ENCODE peak calls at places on chromosomes 4 and X, in four cellular contexts. One of them, this sample, is unnamed.

GRCh38 chrX:39201305-39201990 is 400.2 kb downstream of the MID1IP1 start:
- DNase-seq in GM23248: peak; percentile 15
- DNase-seq in neural progenitor cell: no peak
- DNase-seq in MM.1S: no peak
- DNase-seq in this sample: no peak

GRCh38 chr4:145954924-145955339 is 16.3 kb upstream of the ZNF827 start:
- DNase-seq in GM23248: peak; percentile 80
- DNase-seq in neural progenitor cell: no peak
- DNase-seq in MM.1S: no peak
- DNase-seq in this sample: peak; percentile 99

GRCh38 chrX:20274121-20274520 is 7.4 kb upstream of the RPS6KA3 start:
- DNase-seq in GM23248: peak; percentile 24
- DNase-seq in neural progenitor cell: no peak
- DNase-seq in MM.1S: no peak
- DNase-seq in this sample: no peak

GRCh38 chrX:72540318-72540717 is 32.3 kb downstream of the HDAC8 start:
- DNase-seq in GM23248: peak; percentile 41
- DNase-seq in neural progenitor cell: no peak
- DNase-seq in MM.1S: no peak
- DNase-seq in this sample: peak; percentile 44

GRCh38 chr4:145618210-145618911 is 824 bp upstream of the MMAA start:
- DNase-seq in GM23248: peak; percentile 57
- DNase-seq in neural progenitor cell: peak; percentile 4
- DNase-seq in MM.1S: peak; percentile 38
- DNase-seq in this sample: no peak

GRCh38 chr4:113288257-113288656 is 238.8 kb downstream of the ANK2 start:
- DNase-seq in GM23248: no peak
- DNase-seq in neural progenitor cell: no peak
- DNase-seq in MM.1S: no peak
- DNase-seq in this sample: no peak

GRCh38 chrX:85052636-85053343 is 49.1 kb downstream of the APOOL start:
- DNase-seq in GM23248: peak; percentile 79
- DNase-seq in neural progenitor cell: no peak
- DNase-seq in MM.1S: no peak
- DNase-seq in this sample: peak; percentile 68

GRCh38 chr4:144701683-144702233 is 55.8 kb downstream of the HHIP start:
- DNase-seq in GM23248: no peak
- DNase-seq in neural progenitor cell: no peak
- DNase-seq in MM.1S: peak; percentile 7
- DNase-seq in this sample: no peak

GRCh38 chr4:102586002-102586643 is 85.0 kb downstream of the NFKB1 start:
- DNase-seq in GM23248: no peak
- DNase-seq in neural progenitor cell: no peak
- DNase-seq in MM.1S: no peak
- DNase-seq in this sample: no peak

GRCh38 chrX:8632949-8633348 is 99.0 kb downstream of the ANOS1 start:
- DNase-seq in GM23248: no peak
- DNase-seq in neural progenitor cell: peak; percentile 7
- DNase-seq in MM.1S: no peak
- DNase-seq in this sample: no peak

GRCh38 chrX:13167444-13168207 is 123.2 kb upstream of the FAM9C start:
- DNase-seq in GM23248: peak; percentile 67
- DNase-seq in neural progenitor cell: peak; percentile 78
- DNase-seq in MM.1S: no peak
- DNase-seq in this sample: no peak

GRCh38 chr4:134936014-134936413 is 734.4 kb upstream of the PABPC4L start:
- DNase-seq in GM23248: no peak
- DNase-seq in neural progenitor cell: peak; percentile 25
- DNase-seq in MM.1S: no peak
- DNase-seq in this sample: no peak

GRCh38 chr4:3641501-3641900 is 109.3 kb upstream of the LRPAP1 start:
- DNase-seq in GM23248: no peak
- DNase-seq in neural progenitor cell: no peak
- DNase-seq in MM.1S: no peak
- DNase-seq in this sample: no peak

GRCh38 chr4:67380154-67380553 is 165.1 kb downstream of the CENPC start:
- DNase-seq in GM23248: no peak
- DNase-seq in neural progenitor cell: no peak
- DNase-seq in MM.1S: no peak
- DNase-seq in this sample: no peak

GRCh38 chrX:136589966-136590365 is 58.0 kb downstream of the VGLL1 start:
- DNase-seq in GM23248: peak; percentile 58
- DNase-seq in neural progenitor cell: no peak
- DNase-seq in MM.1S: no peak
- DNase-seq in this sample: peak; percentile 81

GRCh38 chr4:146336413-146336807 is 122.1 kb downstream of the REELD1 start:
- DNase-seq in GM23248: no peak
- DNase-seq in neural progenitor cell: no peak
- DNase-seq in MM.1S: no peak
- DNase-seq in this sample: peak; percentile 67

GRCh38 chr4:55910140-55910539 is 38.6 kb upstream of the CEP135 start:
- DNase-seq in GM23248: peak; percentile 63
- DNase-seq in neural progenitor cell: no peak
- DNase-seq in MM.1S: no peak
- DNase-seq in this sample: peak; percentile 36

GRCh38 chr4:88661724-88662123 is 35.9 kb downstream of the NAP1L5 start:
- DNase-seq in GM23248: peak; percentile 87
- DNase-seq in neural progenitor cell: no peak
- DNase-seq in MM.1S: no peak
- DNase-seq in this sample: peak; percentile 81
- TF ChIP-seq EZH2phosphoT487 in GM23248: no peak
- TF ChIP-seq EZH2phosphoT487 in neural progenitor cell: no peak
- TF ChIP-seq EZH2phosphoT487 in MM.1S: no peak
- TF ChIP-seq EZH2phosphoT487 in this sample: no peak

GRCh38 chrX:103254921-103255455 is at the start of gene TCEAL8:
- DNase-seq in GM23248: peak; percentile 85
- DNase-seq in neural progenitor cell: peak; percentile 88
- DNase-seq in MM.1S: peak; percentile 71
- DNase-seq in this sample: peak; percentile 66
- H3K27ac ChIP-seq in GM23248: peak within 1 kb of the TSS; percentile 89
- H3K27ac ChIP-seq in neural progenitor cell: peak within 1 kb of the TSS; percentile 46
- H3K27ac ChIP-seq in MM.1S: peak within 1 kb of the TSS; percentile 22
- H3K27ac ChIP-seq in this sample: peak within 1 kb of the TSS; percentile 8

GRCh38 chr4:13445841-13446790 is 38.0 kb downstream of the RAB28 start:
- DNase-seq in GM23248: no peak
- DNase-seq in neural progenitor cell: peak; percentile 82
- DNase-seq in MM.1S: no peak
- DNase-seq in this sample: no peak
- H3K9ac ChIP-seq in GM23248: no peak overlapping the region
- H3K9ac ChIP-seq in neural progenitor cell: no peak overlapping the region
- H3K9ac ChIP-seq in MM.1S: no peak overlapping the region
- H3K9ac ChIP-seq in this sample: no peak overlapping the region

DNA sequence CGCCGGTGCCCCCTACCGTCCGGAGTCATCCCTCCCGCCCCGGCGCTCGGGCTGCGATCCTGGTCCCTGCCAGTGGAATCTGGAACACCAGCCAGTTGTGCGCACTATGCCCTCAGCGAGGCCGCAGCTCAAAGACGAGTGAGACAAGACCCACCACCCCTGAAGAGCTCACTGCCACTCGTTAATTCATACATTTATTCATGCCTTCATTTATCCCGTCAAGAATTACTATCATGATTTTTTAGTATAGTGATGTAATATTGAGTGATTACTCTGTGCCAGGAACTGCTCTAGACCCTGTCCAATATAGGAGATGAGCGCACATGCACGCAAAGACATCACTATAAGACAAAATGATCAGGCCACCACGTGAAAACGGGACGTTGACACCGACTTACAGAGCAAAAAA is 252 bp upstream of the PPA2 start:
- DNase-seq in GM23248: peak; percentile 96
- DNase-seq in neural progenitor cell: no peak
- DNase-seq in MM.1S: no peak
- DNase-seq in this sample: no peak
- TF ChIP-seq EZH2phosphoT487 in GM23248: no peak
- TF ChIP-seq EZH2phosphoT487 in neural progenitor cell: no peak
- TF ChIP-seq EZH2phosphoT487 in MM.1S: no peak
- TF ChIP-seq EZH2phosphoT487 in this sample: no peak

GRCh38 chr4:174523003-174523693 is 860 bp upstream of the HPGD start:
- DNase-seq in GM23248: peak; percentile 50
- DNase-seq in neural progenitor cell: peak; percentile 11
- DNase-seq in MM.1S: no peak
- DNase-seq in this sample: peak; percentile 36
- H3K27ac ChIP-seq in GM23248: no peak overlapping the region
- H3K27ac ChIP-seq in neural progenitor cell: no peak overlapping the region
- H3K27ac ChIP-seq in MM.1S: no peak overlapping the region
- H3K27ac ChIP-seq in this sample: peak overlapping the region; percentile 56

DNA sequence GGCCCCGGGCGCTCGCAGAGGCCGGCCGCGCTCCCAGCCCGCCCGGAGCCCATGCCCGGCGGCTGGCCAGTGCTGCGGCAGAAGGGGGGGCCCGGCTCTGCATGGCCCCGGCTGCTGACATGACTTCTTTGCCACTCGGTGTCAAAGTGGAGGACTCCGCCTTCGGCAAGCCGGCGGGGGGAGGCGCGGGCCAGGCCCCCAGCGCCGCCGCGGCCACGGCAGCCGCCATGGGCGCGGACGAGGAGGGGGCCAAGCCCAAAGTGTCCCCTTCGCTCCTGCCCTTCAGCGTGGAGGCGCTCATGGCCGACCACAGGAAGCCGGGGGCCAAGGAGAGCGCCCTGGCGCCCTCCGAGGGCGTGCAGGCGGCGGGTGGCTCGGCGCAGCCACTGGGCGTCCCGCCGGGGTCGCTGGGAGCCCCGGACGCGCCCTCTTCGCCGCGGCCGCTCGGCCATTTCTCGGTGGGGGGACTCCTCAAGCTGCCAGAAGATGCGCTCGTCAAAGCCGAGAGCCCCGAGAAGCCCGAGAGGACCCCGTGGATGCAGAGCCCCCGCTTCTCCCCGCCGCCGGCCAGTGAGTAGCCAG is 425 bp downstream of the MSX1 start:
- DNase-seq in GM23248: peak; percentile 66
- DNase-seq in neural progenitor cell: peak; percentile 43
- DNase-seq in MM.1S: peak; percentile 39
- DNase-seq in this sample: no peak
- H3K9ac ChIP-seq in GM23248: peak overlapping the region; percentile 78
- H3K9ac ChIP-seq in neural progenitor cell: no peak overlapping the region
- H3K9ac ChIP-seq in MM.1S: peak overlapping the region; percentile 55
- H3K9ac ChIP-seq in this sample: peak overlapping the region; percentile 60

DNA sequence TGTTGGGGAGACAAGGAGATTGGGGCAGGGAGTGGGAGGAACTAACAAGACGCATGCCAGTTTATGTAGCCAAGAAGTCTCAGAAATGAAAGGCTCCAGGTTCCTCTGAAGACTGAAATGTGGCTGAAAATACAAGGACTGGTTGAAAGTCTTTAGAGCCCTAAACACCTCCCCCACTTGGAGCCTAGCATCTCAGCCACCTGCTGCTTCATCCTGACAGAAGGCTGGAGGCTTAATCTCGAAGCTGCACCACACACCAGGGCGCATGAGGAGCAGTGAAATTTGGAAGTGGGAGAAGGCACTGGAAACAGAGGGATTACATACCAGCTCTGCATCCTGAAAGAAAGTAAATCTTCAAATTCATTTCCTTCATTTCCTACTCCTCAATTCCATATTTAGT is 160.7 kb upstream of the FTHL17 start:
- DNase-seq in GM23248: no peak
- DNase-seq in neural progenitor cell: peak; percentile 37
- DNase-seq in MM.1S: no peak
- DNase-seq in this sample: no peak
- TF ChIP-seq EZH2phosphoT487 in GM23248: no peak
- TF ChIP-seq EZH2phosphoT487 in neural progenitor cell: no peak
- TF ChIP-seq EZH2phosphoT487 in MM.1S: no peak
- TF ChIP-seq EZH2phosphoT487 in this sample: no peak

GRCh38 chr4:183801460-183802168 is 103.5 kb upstream of the STOX2 start:
- DNase-seq in GM23248: no peak
- DNase-seq in neural progenitor cell: no peak
- DNase-seq in MM.1S: no peak
- DNase-seq in this sample: no peak

GRCh38 chr4:183797041-183797444 is 108.1 kb upstream of the STOX2 start:
- DNase-seq in GM23248: no peak
- DNase-seq in neural progenitor cell: peak; percentile 35
- DNase-seq in MM.1S: no peak
- DNase-seq in this sample: no peak

GRCh38 chr4:183798921-183799307 is 106.2 kb upstream of the STOX2 start:
- DNase-seq in GM23248: no peak
- DNase-seq in neural progenitor cell: peak; percentile 67
- DNase-seq in MM.1S: no peak
- DNase-seq in this sample: no peak

GRCh38 chr4:183798249-183798920 is 106.7 kb upstream of the STOX2 start:
- DNase-seq in GM23248: no peak
- DNase-seq in neural progenitor cell: peak; percentile 42
- DNase-seq in MM.1S: no peak
- DNase-seq in this sample: no peak

DNA sequence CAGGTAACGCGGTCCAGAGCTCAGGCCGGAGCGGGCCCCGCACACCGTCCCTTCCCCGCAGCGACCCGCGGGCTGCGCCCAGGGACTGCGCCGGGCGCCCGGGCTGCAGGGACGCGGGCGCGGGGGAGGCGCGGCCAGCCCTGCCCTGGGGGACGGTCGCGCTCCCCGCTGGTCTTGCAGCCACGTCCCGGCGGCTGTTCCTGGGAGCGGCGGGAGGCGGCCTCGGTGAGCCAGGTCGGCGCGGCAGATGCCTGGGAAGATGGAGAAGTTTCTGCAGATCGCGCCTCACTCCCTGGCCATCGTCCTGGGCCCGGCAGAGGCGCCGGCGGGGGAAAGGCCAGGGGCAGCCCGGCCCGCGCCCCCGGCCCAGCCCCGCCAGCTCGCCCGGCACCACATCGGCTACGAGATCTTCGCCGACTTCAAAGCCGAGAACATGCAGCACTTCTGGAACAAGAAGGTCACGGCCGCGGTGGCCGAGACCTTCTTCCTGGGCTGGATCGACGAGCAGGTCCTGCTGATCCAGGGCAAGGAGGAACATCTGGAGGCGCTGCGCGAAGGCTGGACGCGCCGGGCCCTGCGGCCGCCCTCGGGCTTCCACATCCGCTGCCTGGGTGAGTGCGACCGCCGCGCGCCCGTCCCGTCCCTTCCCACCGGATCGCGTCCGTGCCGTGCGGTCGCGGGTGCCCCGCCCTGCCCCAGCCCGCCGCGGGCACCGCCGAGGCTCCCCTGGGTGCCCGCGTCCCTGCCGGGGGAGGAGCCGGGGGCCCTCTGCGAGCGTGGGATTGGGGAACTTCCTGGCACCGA is 107.5 kb upstream of the STOX2 start:
- DNase-seq in GM23248: peak; percentile 34
- DNase-seq in neural progenitor cell: peak; percentile 73
- DNase-seq in MM.1S: no peak
- DNase-seq in this sample: no peak
- H3K27ac ChIP-seq in GM23248: no peak overlapping the region
- H3K27ac ChIP-seq in neural progenitor cell: no peak overlapping the region
- H3K27ac ChIP-seq in MM.1S: no peak overlapping the region
- H3K27ac ChIP-seq in this sample: no peak overlapping the region

DNA sequence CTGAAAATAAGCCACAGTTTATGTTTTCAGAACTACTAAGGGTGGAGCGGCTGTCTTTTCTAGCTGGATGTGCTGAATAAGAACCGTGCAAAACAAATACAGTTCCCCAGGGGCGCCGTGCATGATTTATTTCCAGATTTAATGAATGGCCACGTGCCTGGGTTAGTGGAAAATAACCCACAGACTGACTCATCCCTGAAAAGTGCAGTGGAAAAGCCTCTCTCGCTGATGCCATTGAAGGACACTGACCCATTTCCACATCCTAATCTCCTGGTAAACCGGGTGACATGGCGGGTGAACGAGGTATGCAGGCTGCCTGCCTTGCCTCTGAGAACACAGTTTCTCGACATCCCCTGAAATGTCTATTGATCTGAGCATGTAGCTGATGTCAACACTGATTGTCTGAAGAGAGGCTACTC is 77.1 kb upstream of the SCOC start:
- DNase-seq in GM23248: peak; percentile 93
- DNase-seq in neural progenitor cell: no peak
- DNase-seq in MM.1S: no peak
- DNase-seq in this sample: peak; percentile 56
- H3K9ac ChIP-seq in GM23248: peak overlapping the region; percentile 72
- H3K9ac ChIP-seq in neural progenitor cell: no peak overlapping the region
- H3K9ac ChIP-seq in MM.1S: no peak overlapping the region
- H3K9ac ChIP-seq in this sample: no peak overlapping the region